ENCODE peak calls at places on chromosomes 5 and 9, in ten cellular contexts. G is endodermal cell, M is HCT116, N is cardiac fibroblast, B is endothelial cell, P is GM12865, O is WTC11, S is upper lobe of right lung, U is dorsolateral prefrontal cortex, C is natural killer cell. H is an unnamed sample.

GRCh38 chr5:177590406-177590805 is 1.6 kb upstream of the TMED9 start:
- DNase-seq in G (no peak), M (no peak), N (no peak), B (no peak), P (no peak), O (no peak), S (no peak), U (no peak), C (no peak), H (no peak)

GRCh38 chr9:93827545-93828330 is 127.4 kb downstream of the BARX1 start:
- DNase-seq in G (peak), M (no peak), N (peak), B (peak), P (peak), O (peak), S (peak), U (peak), C (no peak), H (peak)

GRCh38 chr5:111299831-111300432 is 75.7 kb downstream of the CAMK4 start:
- DNase-seq in G (no peak), M (no peak), N (no peak), B (no peak), P (peak), O (no peak), S (no peak), U (no peak), C (no peak), H (no peak)

GRCh38 chr9:114117614-114117995 is 18.5 kb upstream of the KIF12 start:
- DNase-seq in G (no peak), M (no peak), N (no peak), B (no peak), P (no peak), O (no peak), S (peak), U (no peak), C (no peak), H (no peak)

GRCh38 chr5:58106754-58107410 is 353.0 kb downstream of the PLK2 start:
- DNase-seq in G (no peak), M (no peak), N (no peak), B (no peak), P (no peak), O (no peak), S (no peak), U (no peak), C (no peak), H (no peak)

GRCh38 chr9:133505901-133506652 is 18.7 kb downstream of the MYMK start:
- DNase-seq in G (no peak), M (no peak), N (peak), B (no peak), P (no peak), O (no peak), S (no peak), U (no peak), C (no peak), H (no peak)

GRCh38 chr9:85586684-85587083 is 155.1 kb downstream of the AGTPBP1 start:
- DNase-seq in G (no peak), M (no peak), N (no peak), B (no peak), P (no peak), O (no peak), S (no peak), U (no peak), C (no peak), H (no peak)

GRCh38 chr5:132180134-132180745 is 47.4 kb downstream of the P4HA2 start:
- DNase-seq in G (peak), M (peak), N (peak), B (peak), P (peak), O (no peak), S (no peak), U (no peak), C (no peak), H (no peak)

GRCh38 chr9:76292246-76292645 is 102.0 kb downstream of the RFK start:
- DNase-seq in G (no peak), M (no peak), N (no peak), B (no peak), P (no peak), O (no peak), S (no peak), U (no peak), C (no peak), H (no peak)

GRCh38 chr9:119026120-119026519 is 343.1 kb downstream of the BRINP1 start:
- DNase-seq in G (no peak), M (no peak), N (no peak), B (no peak), P (no peak), O (no peak), S (no peak), U (peak), C (no peak), H (no peak)

GRCh38 chr5:96566775-96567174 is 95.4 kb upstream of the CAST start:
- DNase-seq in G (no peak), M (no peak), N (no peak), B (no peak), P (peak), O (no peak), S (no peak), U (no peak), C (no peak), H (no peak)

GRCh38 chr5:40071870-40072269 is 607.8 kb upstream of the PTGER4 start:
- DNase-seq in G (no peak), M (no peak), N (no peak), B (no peak), P (no peak), O (no peak), S (no peak), U (no peak), C (no peak), H (no peak)

GRCh38 chr5:91049112-91049511 is 334.0 kb downstream of the ARRDC3 start:
- DNase-seq in G (no peak), M (no peak), N (no peak), B (no peak), P (no peak), O (no peak), S (no peak), U (no peak), C (no peak), H (no peak)

GRCh38 chr5:94613583-94613982 is 4.8 kb downstream of the KIAA0825 start:
- DNase-seq in G (no peak), M (peak), N (peak), B (peak), P (peak), O (no peak), S (no peak), U (no peak), C (no peak), H (no peak)

GRCh38 chr5:135491552-135492318 is 39.6 kb upstream of the TIFAB start:
- DNase-seq in G (peak), M (no peak), N (no peak), B (no peak), P (no peak), O (peak), S (peak), U (no peak), C (no peak), H (peak)

GRCh38 chr9:33255471-33255870 is 9.0 kb downstream of the BAG1 start:
- DNase-seq in G (no peak), M (no peak), N (no peak), B (no peak), P (no peak), O (no peak), S (no peak), U (no peak), C (no peak), H (no peak)

GRCh38 chr5:113397046-113397445 is 37.7 kb downstream of the TSSK1B start:
- DNase-seq in G (no peak), M (no peak), N (no peak), B (no peak), P (no peak), O (no peak), S (no peak), U (no peak), C (no peak), H (no peak)

GRCh38 chr5:72121753-72122445 is 14.6 kb downstream of the MAP1B start:
- DNase-seq in G (no peak), M (no peak), N (no peak), B (no peak), P (no peak), O (peak), S (no peak), U (no peak), C (no peak), H (no peak)

GRCh38 chr5:140823475-140823874 is 2.1 kb downstream of the PCDHA5 start:
- DNase-seq in G (no peak), M (no peak), N (no peak), B (no peak), P (no peak), O (no peak), S (no peak), U (no peak), C (no peak), H (no peak)

GRCh38 chr5:140827704-140828401 is at the start of gene PCDHA6:
- DNase-seq in G (no peak), M (no peak), N (no peak), B (no peak), P (no peak), O (no peak), S (no peak), U (no peak), C (no peak), H (no peak)

GRCh38 chr5:140821375-140822280 is at the start of gene PCDHA5:
- DNase-seq in G (peak), M (no peak), N (peak), B (no peak), P (peak), O (no peak), S (no peak), U (no peak), C (no peak), H (no peak)

DNA sequence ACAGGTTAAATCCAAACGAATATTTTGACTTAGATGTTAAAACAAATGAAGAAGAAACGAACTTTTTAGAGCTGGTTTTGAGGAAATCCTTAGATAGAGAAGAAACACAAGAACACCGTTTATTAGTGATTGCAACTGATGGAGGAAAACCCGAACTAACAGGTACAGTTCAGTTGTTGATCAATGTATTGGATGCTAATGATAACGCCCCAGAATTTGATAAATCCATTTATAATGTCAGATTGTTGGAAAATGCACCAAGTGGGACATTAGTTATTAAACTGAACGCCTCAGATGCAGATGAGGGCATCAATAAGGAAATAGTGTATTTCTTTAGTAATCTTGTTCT is 842 bp downstream of the PCDHA5 start:
- DNase-seq in G (no peak), M (no peak), N (no peak), B (no peak), P (no peak), O (no peak), S (no peak), U (no peak), C (no peak), H (no peak)
- TF ChIP-seq CTCF in G (no peak), M (no peak), N (no peak), B (no peak), P (no peak), O (no peak), S (no peak), U (no peak), C (no peak), H (no peak)

GRCh38 chr9:77454668-77455067 is 193.5 kb downstream of the GNA14 start:
- DNase-seq in G (no peak), M (no peak), N (no peak), B (no peak), P (no peak), O (no peak), S (no peak), U (no peak), C (no peak), H (no peak)

GRCh38 chr9:77456829-77457437 is 191.2 kb downstream of the GNA14 start:
- DNase-seq in G (peak), M (peak), N (peak), B (peak), P (peak), O (peak), S (peak), U (peak), C (peak), H (peak)

GRCh38 chr9:77457916-77458592 is 190.1 kb downstream of the GNA14 start:
- DNase-seq in G (peak), M (peak), N (peak), B (peak), P (peak), O (peak), S (no peak), U (peak), C (no peak), H (peak)

GRCh38 chr9:77453857-77454647 is 194.1 kb downstream of the GNA14 start:
- DNase-seq in G (peak), M (no peak), N (no peak), B (no peak), P (no peak), O (no peak), S (no peak), U (no peak), C (no peak), H (no peak)

DNA sequence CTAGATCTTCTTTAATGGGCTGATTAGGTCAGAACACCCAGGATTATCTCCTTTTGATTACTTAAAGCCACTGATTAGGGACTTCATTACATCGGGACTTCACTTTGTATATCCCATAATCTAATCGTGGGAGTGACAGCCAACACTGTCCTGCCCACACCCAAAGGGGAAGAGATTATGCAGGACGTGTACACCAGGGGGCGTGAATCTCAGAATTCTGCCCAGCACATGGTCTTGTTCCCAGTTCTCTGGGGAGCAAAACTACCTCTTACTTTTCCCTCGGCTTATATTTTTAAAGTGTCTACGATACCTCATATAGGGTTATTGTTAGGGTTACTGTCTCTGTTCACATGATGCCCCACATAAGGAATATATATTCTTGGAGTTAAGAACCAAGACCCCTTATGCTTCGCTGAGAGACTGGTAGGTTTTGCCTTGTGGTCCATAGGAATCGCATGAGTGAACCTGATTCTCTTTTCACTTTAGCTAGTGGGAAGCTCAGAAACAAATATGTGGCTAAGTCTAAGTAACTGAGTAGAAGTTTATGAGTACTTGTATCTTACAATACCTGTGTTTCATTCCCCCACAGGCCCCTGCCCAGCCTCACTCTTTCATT is 192.7 kb downstream of the GNA14 start:
- DNase-seq in G (peak), M (peak), N (no peak), B (peak), P (peak), O (peak), S (no peak), U (no peak), C (no peak), H (no peak)
- TF ChIP-seq CTCF in G (peak), M (peak), N (peak), B (peak), P (peak), O (peak), S (peak), U (peak), C (peak), H (peak)

GRCh38 chr9:878239-878638 is 36.7 kb downstream of the DMRT1 start:
- DNase-seq in G (no peak), M (no peak), N (no peak), B (no peak), P (no peak), O (no peak), S (no peak), U (no peak), C (no peak), H (no peak)

GRCh38 chr9:883011-883410 is 41.5 kb downstream of the DMRT1 start:
- DNase-seq in G (no peak), M (no peak), N (no peak), B (no peak), P (no peak), O (no peak), S (no peak), U (no peak), C (no peak), H (no peak)

GRCh38 chr9:886886-887285 is 45.4 kb downstream of the DMRT1 start:
- DNase-seq in G (no peak), M (no peak), N (no peak), B (no peak), P (no peak), O (no peak), S (no peak), U (no peak), C (no peak), H (no peak)

GRCh38 chr9:880725-881124 is 39.2 kb downstream of the DMRT1 start:
- DNase-seq in G (no peak), M (no peak), N (no peak), B (no peak), P (peak), O (no peak), S (no peak), U (no peak), C (peak), H (no peak)

GRCh38 chr9:882416-882931 is 41.0 kb downstream of the DMRT1 start:
- DNase-seq in G (peak), M (peak), N (no peak), B (no peak), P (peak), O (no peak), S (no peak), U (no peak), C (no peak), H (no peak)
- TF ChIP-seq CTCF in G (peak), M (no peak), N (no peak), B (peak), P (no peak), O (no peak), S (no peak), U (no peak), C (no peak), H (no peak)

DNA sequence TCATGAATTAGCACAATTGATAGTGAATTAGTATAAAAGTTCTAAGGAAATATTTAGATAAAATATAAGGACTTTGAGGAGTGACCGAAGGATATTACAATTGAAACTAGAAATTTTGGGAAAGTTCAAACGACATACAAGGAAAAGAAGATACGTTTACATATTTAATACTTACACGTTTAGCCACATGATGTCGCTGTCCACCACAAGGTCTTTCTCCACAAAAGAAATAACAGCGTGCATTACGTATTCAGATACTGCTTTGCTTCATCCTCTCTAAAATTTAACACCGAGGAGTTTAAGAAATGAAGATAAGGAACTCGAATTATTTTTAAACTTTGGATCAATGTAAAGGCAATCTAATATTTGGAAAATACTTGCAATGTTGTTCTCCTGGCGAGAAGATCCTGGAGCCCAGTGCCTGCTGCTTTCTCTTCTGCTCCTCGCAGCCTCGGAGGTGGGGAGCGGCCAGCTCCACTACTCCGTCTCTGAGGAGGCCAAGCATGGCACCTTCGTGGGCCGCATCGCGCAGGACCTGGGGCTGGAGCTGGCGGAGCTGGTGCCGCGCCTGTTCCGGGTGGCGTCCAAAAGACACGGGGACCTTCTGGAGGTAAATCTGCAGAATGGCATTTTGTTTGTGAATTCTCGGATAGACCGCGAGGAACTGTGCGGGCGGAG is at the start of gene PCDHA3:
- DNase-seq in G (no peak), M (no peak), N (peak), B (no peak), P (no peak), O (no peak), S (no peak), U (no peak), C (no peak), H (no peak)
- TF ChIP-seq CTCF in G (peak), M (no peak), N (peak), B (peak), P (no peak), O (no peak), S (peak), U (peak), C (no peak), H (no peak)

DNA sequence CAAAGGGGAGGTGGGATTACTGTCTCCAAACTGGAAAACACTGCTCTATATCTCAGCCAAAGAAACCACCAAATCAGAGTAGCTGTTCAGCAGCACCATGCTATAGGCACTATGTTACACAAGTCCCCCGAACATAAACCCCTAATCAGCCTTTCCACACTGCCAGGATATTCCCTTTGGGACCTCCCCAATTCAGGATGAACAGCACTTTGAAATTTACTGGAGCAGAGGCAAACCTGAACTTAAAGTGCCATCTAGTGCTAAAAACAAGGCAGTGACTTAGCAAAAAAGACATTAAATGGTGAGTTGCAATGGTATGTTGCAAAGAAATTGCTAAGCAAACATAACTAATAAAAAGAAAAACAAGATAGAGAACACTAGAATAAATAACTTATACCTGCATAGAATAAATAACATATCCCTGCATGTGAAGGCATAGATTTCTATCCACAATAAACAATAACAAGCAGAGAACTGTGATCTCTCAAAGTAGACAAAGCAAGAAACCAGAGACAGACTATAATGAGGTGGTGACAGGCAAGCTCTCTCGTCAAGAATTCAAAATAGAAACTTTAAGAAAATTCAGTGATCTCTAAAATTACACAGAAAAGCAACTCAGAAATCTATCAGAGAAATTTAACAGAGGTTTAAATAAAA is 584.4 kb upstream of the ACO1 start:
- DNase-seq in G (peak), M (peak), N (peak), B (peak), P (peak), O (no peak), S (no peak), U (no peak), C (no peak), H (no peak)
- TF ChIP-seq CTCF in G (peak), M (peak), N (peak), B (peak), P (peak), O (peak), S (peak), U (no peak), C (no peak), H (peak)

H was measured in progenitor cell of endocrine pancreas.